ENCODE peak calls at places on chromosomes 2 and 18, in four cellular contexts. L, U, K and Q are unnamed samples.

GRCh38 chr2:148517822-148518221 is 126.7 kb upstream of the EPC2 start:
- DNase-seq in L (no peak), U (no peak), K (no peak), Q (no peak)

GRCh38 chr18:43961713-43962112 is 684.4 kb upstream of the SYT4 start:
- DNase-seq in L (no peak), U (no peak), K (no peak), Q (no peak)

GRCh38 chr2:143946436-143947385 is 573.2 kb downstream of the ZEB2 start:
- DNase-seq in L (no peak), U (no peak), K (no peak), Q (no peak)

GRCh38 chr18:57579928-57580327 is 6.6 kb downstream of the FECH start:
- DNase-seq in L (no peak), U (no peak), K (no peak), Q (no peak)

GRCh38 chr2:55384786-55385185 is 34.9 kb downstream of the CCDC88A start:
- DNase-seq in L (no peak), U (no peak), K (no peak), Q (no peak)

GRCh38 chr18:13281406-13281805 is 62.8 kb downstream of the LDLRAD4 start:
- DNase-seq in L (no peak), U (no peak), K (no peak), Q (no peak)

GRCh38 chr2:85243101-85244072 is 84.4 kb downstream of the TGOLN2 start:
- DNase-seq in L (peak), U (peak), K (no peak), Q (no peak)

GRCh38 chr2:129885735-129886134 is 93.7 kb upstream of the RAB6C start:
- DNase-seq in L (no peak), U (no peak), K (no peak), Q (no peak)

GRCh38 chr18:70491734-70492348 is 203.0 kb downstream of the SOCS6 start:
- DNase-seq in L (peak), U (peak), K (peak), Q (no peak)

GRCh38 chr2:120559401-120559800 is 176.3 kb upstream of the GLI2 start:
- DNase-seq in L (no peak), U (no peak), K (peak), Q (peak)

GRCh38 chr2:148667114-148667513 is 22.6 kb downstream of the EPC2 start:
- DNase-seq in L (no peak), U (no peak), K (no peak), Q (no peak)

GRCh38 chr18:57516068-57516467 is 70.4 kb downstream of the FECH start:
- DNase-seq in L (no peak), U (no peak), K (no peak), Q (no peak)

GRCh38 chr18:58900015-58900649 is 35.5 kb downstream of the ZNF532 start:
- DNase-seq in L (no peak), U (no peak), K (no peak), Q (no peak)

GRCh38 chr2:11583203-11583752 is 49.4 kb downstream of the GREB1 start:
- DNase-seq in L (no peak), U (no peak), K (no peak), Q (no peak)

GRCh38 chr2:233091595-233092375 is 31.6 kb downstream of the INPP5D start:
- DNase-seq in L (no peak), U (no peak), K (no peak), Q (no peak)

GRCh38 chr2:63537306-63537705 is 51.0 kb downstream of the WDPCP start:
- DNase-seq in L (no peak), U (no peak), K (peak), Q (no peak)

GRCh38 chr2:16105178-16105663 is 164.9 kb downstream of the MYCN start:
- DNase-seq in L (no peak), U (no peak), K (no peak), Q (no peak)

GRCh38 chr2:233209978-233210680 is 41.3 kb upstream of the ATG16L1 start:
- DNase-seq in L (no peak), U (no peak), K (no peak), Q (no peak)

GRCh38 chr2:85468704-85469349 is 50.3 kb downstream of the SH2D6 start:
- DNase-seq in L (no peak), U (peak), K (peak), Q (no peak)

GRCh38 chr2:168583710-168584521 is 127.8 kb downstream of the CERS6 start:
- DNase-seq in L (no peak), U (no peak), K (peak), Q (no peak)

GRCh38 chr2:47323009-47323821 is 79.7 kb upstream of the MSH2 start:
- DNase-seq in L (peak), U (peak), K (peak), Q (peak)

GRCh38 chr2:169976335-169976851 is 149.1 kb downstream of the UBR3 start:
- DNase-seq in L (no peak), U (no peak), K (no peak), Q (no peak)

GRCh38 chr18:76374330-76375281 is 120.4 kb downstream of the ZNF516 start:
- DNase-seq in L (no peak), U (no peak), K (no peak), Q (no peak)

GRCh38 chr2:106191511-106192016 is 2.5 kb downstream of the UXS1 start:
- DNase-seq in L (no peak), U (no peak), K (no peak), Q (no peak)

GRCh38 chr2:235954281-235954680 is 213.9 kb downstream of the GBX2 start:
- DNase-seq in L (no peak), U (no peak), K (no peak), Q (no peak)

GRCh38 chr18:12092398-12093229 is 1.0 kb upstream of the ANKRD62 start:
- DNase-seq in L (no peak), U (peak), K (no peak), Q (no peak)

GRCh38 chr2:106944220-106944619 is 58.3 kb upstream of the ST6GAL2 start:
- DNase-seq in L (no peak), U (no peak), K (peak), Q (peak)

GRCh38 chr2:58540680-58541079 is 299.6 kb upstream of the FANCL start:
- DNase-seq in L (no peak), U (no peak), K (no peak), Q (no peak)

GRCh38 chr2:169609264-169609663 is 25.1 kb downstream of the PPIG start:
- DNase-seq in L (no peak), U (no peak), K (no peak), Q (no peak)

GRCh38 chr18:55582325-55582724 is 5.7 kb downstream of the TCF4 start:
- DNase-seq in L (no peak), U (no peak), K (peak), Q (no peak)

GRCh38 chr2:28399946-28400345 is 7.3 kb downstream of the FOSL2 start:
- DNase-seq in L (no peak), U (no peak), K (no peak), Q (no peak)

GRCh38 chr2:196131384-196131861 is 40.0 kb downstream of the STK17B start:
- DNase-seq in L (peak), U (no peak), K (no peak), Q (no peak)

GRCh38 chr2:57180042-57180567 is 866.5 kb upstream of the VRK2 start:
- DNase-seq in L (no peak), U (no peak), K (peak), Q (no peak)

GRCh38 chr2:18267501-18267900 is 293.0 kb downstream of the RDH14 start:
- DNase-seq in L (no peak), U (no peak), K (no peak), Q (no peak)

GRCh38 chr18:8443505-8443904 is 165.7 kb upstream of the RAB12 start:
- DNase-seq in L (no peak), U (no peak), K (no peak), Q (no peak)

GRCh38 chr2:50529600-50530218 is 502.2 kb downstream of the NRXN1 start:
- DNase-seq in L (no peak), U (peak), K (peak), Q (peak)

GRCh38 chr2:227164745-227165350 is 424 bp downstream of the COL4A3 start:
- DNase-seq in L (no peak), U (peak), K (no peak), Q (no peak)

GRCh38 chr2:70515938-70516337 is 37.7 kb downstream of the TGFA start:
- DNase-seq in L (no peak), U (no peak), K (no peak), Q (no peak)

GRCh38 chr2:21175895-21176646 is 52.3 kb downstream of the TDRD15 start:
- DNase-seq in L (no peak), U (no peak), K (no peak), Q (no peak)

GRCh38 chr2:75002007-75002406 is 43.6 kb downstream of the POLE4 start:
- DNase-seq in L (no peak), U (no peak), K (no peak), Q (peak)

GRCh38 chr2:164784376-164784775 is 57.2 kb downstream of the COBLL1 start:
- DNase-seq in L (no peak), U (no peak), K (peak), Q (no peak)

GRCh38 chr2:164781394-164781793 is 60.2 kb downstream of the COBLL1 start:
- DNase-seq in L (no peak), U (no peak), K (no peak), Q (no peak)

GRCh38 chr2:164780611-164781167 is 60.9 kb downstream of the COBLL1 start:
- DNase-seq in L (no peak), U (no peak), K (no peak), Q (no peak)

GRCh38 chr2:164779383-164780057 is 62.1 kb downstream of the COBLL1 start:
- DNase-seq in L (no peak), U (no peak), K (no peak), Q (no peak)

DNA sequence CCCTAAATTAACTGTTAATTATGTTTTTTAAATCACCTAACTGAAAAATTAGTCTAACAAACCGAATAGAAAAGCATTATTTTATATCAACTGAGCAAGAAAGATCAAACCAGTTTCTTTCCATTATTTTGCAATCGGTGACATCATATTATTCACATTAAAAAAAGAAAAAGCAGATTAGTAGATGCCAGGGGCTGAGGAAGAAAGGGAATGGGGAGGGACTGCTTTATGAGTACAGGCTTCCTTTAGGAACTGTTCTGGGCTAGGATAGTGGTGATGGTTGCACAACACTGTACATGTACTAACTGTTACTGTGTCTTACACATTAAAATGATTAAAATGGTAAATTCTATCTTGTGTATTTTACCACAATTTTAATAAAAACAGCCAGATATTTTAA is 59.3 kb downstream of the COBLL1 start:
- DNase-seq in L (no peak), U (no peak), K (no peak), Q (no peak)
- H3K27ac ChIP-seq in L (no peak), U (no peak), K (no peak), Q (no peak)

GRCh38 chr2:9025746-9026145 is 22.3 kb upstream of the MBOAT2 start:
- DNase-seq in L (no peak), U (no peak), K (no peak), Q (no peak)
- H3K27ac ChIP-seq in L (no peak), U (no peak), K (no peak), Q (no peak)

DNA sequence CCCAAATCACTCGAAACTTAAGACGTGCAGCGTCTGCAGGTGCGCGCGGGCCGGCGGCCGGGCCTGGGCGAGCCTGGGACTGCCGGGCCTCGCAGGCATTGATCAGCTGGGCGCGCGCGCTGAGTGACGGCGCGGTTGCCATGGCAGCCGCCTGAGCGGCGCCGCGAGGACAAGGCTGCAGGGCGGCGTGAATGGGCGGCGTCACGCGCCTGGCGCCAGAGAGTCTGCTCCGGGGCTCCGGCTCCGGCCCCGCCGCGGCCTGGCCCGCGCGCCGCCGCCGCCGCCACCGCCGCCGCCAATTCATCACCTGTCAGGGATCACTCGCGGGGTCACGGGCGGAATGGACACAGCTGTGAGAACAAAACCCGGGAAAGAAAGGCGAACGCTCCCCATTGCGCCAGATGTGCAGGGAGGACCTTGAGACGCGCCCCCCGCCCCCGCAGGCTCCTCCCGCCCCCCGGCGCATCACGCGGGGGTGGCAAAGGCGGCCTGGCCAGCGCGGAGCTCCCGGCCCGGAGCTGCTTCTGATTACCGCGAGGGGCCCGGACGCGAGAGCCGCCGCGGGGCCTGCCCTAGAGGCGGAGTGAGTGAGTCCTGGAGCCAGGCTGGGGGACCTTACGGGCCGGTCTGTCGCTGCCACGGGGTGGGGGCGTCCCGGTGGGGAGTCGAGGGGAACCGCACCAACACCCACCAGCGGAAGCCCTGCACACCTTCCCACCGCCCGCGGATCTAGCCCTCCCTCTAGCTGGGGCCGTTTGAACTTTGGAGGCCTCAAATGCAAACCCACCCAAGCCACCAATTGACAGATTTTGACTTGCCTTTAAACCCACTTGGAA is 2.9 kb upstream of the ID2 start:
- DNase-seq in L (peak), U (peak), K (peak), Q (peak)
- H3K27ac ChIP-seq in L (peak), U (peak), K (peak), Q (peak)

GRCh38 chr18:24271381-24272331 is 126.0 kb downstream of the OSBPL1A start:
- DNase-seq in L (peak), U (peak), K (peak), Q (no peak)

GRCh38 chr18:24270937-24271380 is 126.7 kb downstream of the OSBPL1A start:
- DNase-seq in L (no peak), U (no peak), K (peak), Q (no peak)

GRCh38 chr18:24267878-24268277 is 129.0 kb downstream of the CABYR start:
- DNase-seq in L (no peak), U (no peak), K (no peak), Q (no peak)

GRCh38 chr18:24268784-24269550 is 128.7 kb downstream of the OSBPL1A start:
- DNase-seq in L (no peak), U (no peak), K (no peak), Q (no peak)

DNA sequence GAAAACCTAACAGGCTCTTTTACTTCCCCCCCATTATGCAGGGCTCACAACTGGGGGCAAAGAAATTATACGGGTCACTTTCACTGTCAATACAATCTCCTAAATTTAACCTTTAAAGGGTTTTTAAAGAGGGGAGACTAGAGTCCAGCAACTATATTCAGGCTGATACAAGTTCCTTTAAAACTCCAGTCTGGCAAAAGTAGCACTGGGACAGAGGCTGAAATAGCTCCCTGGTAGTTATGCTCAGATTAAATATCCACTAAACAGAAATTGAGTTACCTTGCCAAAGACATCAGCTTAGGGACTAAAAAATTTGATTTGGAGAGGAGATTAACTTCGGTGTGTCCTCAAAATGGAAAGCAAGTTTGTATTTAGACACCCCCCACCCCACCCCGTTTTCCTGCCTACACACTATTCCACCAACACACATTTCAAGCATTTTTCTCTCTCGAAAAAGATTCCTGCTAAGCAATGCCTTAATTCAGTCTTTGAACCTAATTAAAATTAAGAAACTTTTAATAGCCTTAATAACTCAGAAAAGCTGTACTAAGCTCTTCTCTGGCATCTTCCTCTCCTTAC is 127.2 kb downstream of the OSBPL1A start:
- DNase-seq in L (no peak), U (no peak), K (no peak), Q (no peak)
- H3K27ac ChIP-seq in L (peak), U (peak), K (peak), Q (no peak)

DNA sequence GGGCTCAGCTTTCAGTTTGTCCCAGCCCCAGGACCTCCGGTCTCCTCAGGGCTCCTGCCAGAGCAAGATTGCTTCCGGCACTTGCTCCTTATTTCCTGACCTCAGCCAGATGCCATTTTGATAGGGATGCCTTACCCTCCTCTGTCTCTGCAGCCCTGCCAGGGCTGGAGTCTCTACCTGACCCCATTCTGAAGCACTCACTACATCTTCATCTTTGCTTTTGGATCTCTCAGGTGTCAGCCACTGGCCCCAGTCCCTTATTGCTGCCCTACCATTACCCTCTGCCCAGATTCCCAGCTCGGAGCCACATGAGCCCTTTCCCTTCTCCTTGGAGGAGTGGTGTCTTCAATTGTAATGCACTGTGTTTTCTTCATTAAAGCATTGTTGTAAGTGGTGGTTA is 17.1 kb downstream of the OSBPL6 start:
- DNase-seq in L (no peak), U (no peak), K (no peak), Q (no peak)
- H3K27ac ChIP-seq in L (no peak), U (no peak), K (no peak), Q (no peak)

GRCh38 chr18:32772580-32773186 is at the start of gene KLHL14:
- DNase-seq in L (no peak), U (no peak), K (no peak), Q (no peak)
- H3K27ac ChIP-seq in L (no peak), U (no peak), K (no peak), Q (no peak)

DNA sequence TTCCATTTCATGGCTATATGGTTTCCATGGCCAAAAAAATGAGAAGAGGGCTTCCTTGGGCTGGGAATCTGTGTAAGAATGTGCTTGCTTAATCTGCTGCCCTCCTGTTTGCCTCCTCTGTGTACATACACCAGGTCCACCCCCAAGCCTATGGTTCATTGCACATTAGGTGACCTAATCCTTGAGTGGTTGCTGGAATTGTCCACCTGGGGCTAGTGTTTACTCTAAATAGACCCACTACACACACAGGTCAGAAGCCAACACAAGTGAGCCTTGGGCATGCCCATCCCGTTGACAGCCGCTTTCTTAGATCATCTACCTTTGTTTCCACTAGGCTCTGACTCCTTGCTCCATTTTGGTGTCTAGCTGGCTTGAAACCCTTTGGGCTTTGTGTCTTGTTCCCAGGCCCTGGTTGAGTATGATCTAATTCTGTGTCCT is 59.2 kb upstream of the ATL2 start:
- DNase-seq in L (no peak), U (no peak), K (no peak), Q (no peak)
- H3K27ac ChIP-seq in L (no peak), U (no peak), K (no peak), Q (no peak)

GRCh38 chr18:74524097-74524496 is 10.2 kb upstream of the CNDP1 start:
- DNase-seq in L (no peak), U (no peak), K (no peak), Q (no peak)
- H3K27ac ChIP-seq in L (peak), U (no peak), K (no peak), Q (no peak)

GRCh38 chr2:239339726-239340654 is 60.8 kb downstream of the HDAC4 start:
- DNase-seq in L (no peak), U (no peak), K (no peak), Q (no peak)

GRCh38 chr2:239341146-239341732 is 59.6 kb downstream of the HDAC4 start:
- DNase-seq in L (no peak), U (no peak), K (no peak), Q (no peak)

GRCh38 chr2:239339241-239339640 is 61.6 kb downstream of the HDAC4 start:
- DNase-seq in L (no peak), U (no peak), K (no peak), Q (no peak)

GRCh38 chr2:239337877-239338484 is 62.8 kb downstream of the HDAC4 start:
- DNase-seq in L (no peak), U (no peak), K (no peak), Q (no peak)

GRCh38 chr2:239337122-239337876 is 63.5 kb downstream of the HDAC4 start:
- DNase-seq in L (no peak), U (no peak), K (no peak), Q (no peak)
- H3K27ac ChIP-seq in L (no peak), U (no peak), K (no peak), Q (peak)